ENCODE peak calls at places on chromosome 6, in seven cellular contexts. One of them, this sample, is unnamed.

GRCh38 chr6:149015224-149015876 is 268.5 kb downstream of the UST start:
- DNase-seq in neural progenitor cell: no peak
- DNase-seq in PC-3: peak; percentile 27
- DNase-seq in hepatocyte: no peak
- DNase-seq in MM.1S: no peak
- DNase-seq in HCT116: no peak
- DNase-seq in GM23248: peak; percentile 77
- DNase-seq in this sample: no peak

GRCh38 chr6:125794342-125795137 is 3.8 kb downstream of the NCOA7 start:
- DNase-seq in neural progenitor cell: no peak
- DNase-seq in hepatocyte: no peak
- DNase-seq in MM.1S: no peak
- DNase-seq in HCT116: no peak
- DNase-seq in GM23248: peak; percentile 42
- DNase-seq in PC-3: peak; percentile 54
- DNase-seq in this sample: no peak

GRCh38 chr6:32177182-32177787 is 920 bp upstream of the RNF5 start:
- DNase-seq in MM.1S: peak; percentile 53
- DNase-seq in GM23248: no peak
- DNase-seq in HCT116: no peak
- DNase-seq in PC-3: no peak
- DNase-seq in hepatocyte: peak; percentile 76
- DNase-seq in neural progenitor cell: peak; percentile 83
- DNase-seq in this sample: peak; percentile 85

GRCh38 chr6:147142684-147143245 is 61.5 kb upstream of the STXBP5 start:
- DNase-seq in PC-3: no peak
- DNase-seq in MM.1S: no peak
- DNase-seq in hepatocyte: no peak
- DNase-seq in GM23248: no peak
- DNase-seq in neural progenitor cell: no peak
- DNase-seq in HCT116: no peak
- DNase-seq in this sample: no peak

GRCh38 chr6:161523367-161523766 is 249.5 kb upstream of the AGPAT4 start:
- DNase-seq in MM.1S: no peak
- DNase-seq in HCT116: no peak
- DNase-seq in PC-3: no peak
- DNase-seq in neural progenitor cell: no peak
- DNase-seq in hepatocyte: no peak
- DNase-seq in GM23248: no peak
- DNase-seq in this sample: no peak

GRCh38 chr6:81241126-81241525 is 511.4 kb downstream of the TENT5A start:
- DNase-seq in MM.1S: no peak
- DNase-seq in GM23248: peak; percentile 37
- DNase-seq in neural progenitor cell: no peak
- DNase-seq in PC-3: no peak
- DNase-seq in hepatocyte: no peak
- DNase-seq in HCT116: no peak
- DNase-seq in this sample: no peak

GRCh38 chr6:129748901-129749748 is 39.1 kb upstream of the ARHGAP18 start:
- DNase-seq in hepatocyte: no peak
- DNase-seq in PC-3: peak; percentile 77
- DNase-seq in MM.1S: peak; percentile 53
- DNase-seq in neural progenitor cell: no peak
- DNase-seq in HCT116: peak; percentile 86
- DNase-seq in GM23248: peak; percentile 81
- DNase-seq in this sample: no peak

GRCh38 chr6:26016326-26017275 is 54.0 kb downstream of the TRIM38 start:
- DNase-seq in hepatocyte: no peak
- DNase-seq in HCT116: no peak
- DNase-seq in GM23248: peak; percentile 55
- DNase-seq in neural progenitor cell: no peak
- DNase-seq in PC-3: no peak
- DNase-seq in MM.1S: no peak
- DNase-seq in this sample: no peak

GRCh38 chr6:44966449-44967091 is 361.6 kb upstream of the RUNX2 start:
- DNase-seq in HCT116: peak; percentile 65
- DNase-seq in neural progenitor cell: no peak
- DNase-seq in MM.1S: no peak
- DNase-seq in hepatocyte: no peak
- DNase-seq in GM23248: peak; percentile 54
- DNase-seq in PC-3: peak; percentile 41
- DNase-seq in this sample: no peak

GRCh38 chr6:4813055-4813454 is 36.9 kb downstream of the CDYL start:
- DNase-seq in MM.1S: no peak
- DNase-seq in neural progenitor cell: no peak
- DNase-seq in GM23248: no peak
- DNase-seq in HCT116: no peak
- DNase-seq in PC-3: no peak
- DNase-seq in hepatocyte: no peak
- DNase-seq in this sample: no peak

GRCh38 chr6:140985679-140986275 is 1146.9 kb upstream of the GJE1 start:
- DNase-seq in HCT116: no peak
- DNase-seq in hepatocyte: no peak
- DNase-seq in PC-3: no peak
- DNase-seq in GM23248: no peak
- DNase-seq in MM.1S: no peak
- DNase-seq in neural progenitor cell: no peak
- DNase-seq in this sample: no peak

GRCh38 chr6:7433211-7433610 is 43.6 kb downstream of the RIOK1 start:
- DNase-seq in PC-3: peak; percentile 20
- DNase-seq in neural progenitor cell: no peak
- DNase-seq in MM.1S: no peak
- DNase-seq in HCT116: no peak
- DNase-seq in GM23248: no peak
- DNase-seq in hepatocyte: no peak
- DNase-seq in this sample: no peak

GRCh38 chr6:111890981-111891380 is 17.7 kb upstream of the FYN start:
- DNase-seq in MM.1S: no peak
- DNase-seq in neural progenitor cell: no peak
- DNase-seq in PC-3: no peak
- DNase-seq in GM23248: peak; percentile 64
- DNase-seq in hepatocyte: no peak
- DNase-seq in HCT116: no peak
- DNase-seq in this sample: no peak

GRCh38 chr6:170449231-170449630 is 103.9 kb downstream of the PSMB1 start:
- DNase-seq in MM.1S: no peak
- DNase-seq in GM23248: peak; percentile 35
- DNase-seq in HCT116: no peak
- DNase-seq in neural progenitor cell: no peak
- DNase-seq in PC-3: no peak
- DNase-seq in hepatocyte: no peak
- DNase-seq in this sample: no peak

GRCh38 chr6:107641500-107641931 is 151.6 kb downstream of the SOBP start:
- DNase-seq in hepatocyte: no peak
- DNase-seq in MM.1S: no peak
- DNase-seq in HCT116: no peak
- DNase-seq in GM23248: no peak
- DNase-seq in neural progenitor cell: no peak
- DNase-seq in PC-3: peak; percentile 23
- DNase-seq in this sample: no peak

GRCh38 chr6:32158052-32158451 is 4.1 kb downstream of the PPT2 start:
- DNase-seq in MM.1S: no peak
- DNase-seq in neural progenitor cell: no peak
- DNase-seq in HCT116: no peak
- DNase-seq in GM23248: no peak
- DNase-seq in PC-3: no peak
- DNase-seq in hepatocyte: no peak
- DNase-seq in this sample: no peak

GRCh38 chr6:105793132-105793531 is 293.0 kb upstream of the PRDM1 start:
- DNase-seq in HCT116: no peak
- DNase-seq in PC-3: peak; percentile 15
- DNase-seq in MM.1S: peak; percentile 56
- DNase-seq in GM23248: no peak
- DNase-seq in hepatocyte: no peak
- DNase-seq in neural progenitor cell: no peak
- DNase-seq in this sample: no peak

GRCh38 chr6:170166511-170167122 is 124.3 kb downstream of the DLL1 start:
- DNase-seq in HCT116: no peak
- DNase-seq in PC-3: no peak
- DNase-seq in neural progenitor cell: no peak
- DNase-seq in MM.1S: no peak
- DNase-seq in GM23248: no peak
- DNase-seq in hepatocyte: no peak
- DNase-seq in this sample: no peak

GRCh38 chr6:153167907-153168306 is 36.8 kb upstream of the RGS17 start:
- DNase-seq in hepatocyte: no peak
- DNase-seq in GM23248: no peak
- DNase-seq in neural progenitor cell: no peak
- DNase-seq in HCT116: no peak
- DNase-seq in MM.1S: no peak
- DNase-seq in PC-3: no peak
- DNase-seq in this sample: no peak

GRCh38 chr6:134174790-134175531 is 122.5 kb upstream of the SLC2A12 start:
- DNase-seq in GM23248: peak; percentile 97
- DNase-seq in PC-3: peak; percentile 86
- DNase-seq in neural progenitor cell: peak; percentile 97
- DNase-seq in MM.1S: peak; percentile 92
- DNase-seq in HCT116: peak; percentile 73
- DNase-seq in hepatocyte: peak; percentile 97
- DNase-seq in this sample: peak; percentile 92

DNA sequence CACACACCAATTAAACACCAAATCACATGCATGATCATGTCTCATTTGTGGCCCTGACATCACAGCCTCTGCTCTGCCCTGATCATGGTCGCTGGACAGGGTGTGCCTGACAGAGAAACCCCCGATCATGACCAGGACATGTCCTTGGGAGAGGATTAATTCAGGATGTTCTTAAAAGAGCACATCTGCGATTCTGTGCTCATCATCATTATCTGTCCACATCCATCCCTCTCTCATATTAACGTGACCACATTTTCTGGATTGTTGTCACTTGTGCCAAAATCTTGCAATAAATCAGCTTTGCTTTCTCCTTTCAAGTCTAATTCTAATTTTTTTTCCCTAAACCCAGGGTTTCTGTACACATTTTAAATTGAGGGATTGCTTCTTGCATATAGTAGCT is 7.7 kb upstream of the PBOV1 start:
- DNase-seq in hepatocyte: no peak
- DNase-seq in MM.1S: no peak
- DNase-seq in HCT116: no peak
- DNase-seq in PC-3: no peak
- DNase-seq in neural progenitor cell: no peak
- DNase-seq in GM23248: no peak
- DNase-seq in this sample: no peak
- TF ChIP-seq EZH2 in hepatocyte: no peak
- TF ChIP-seq EZH2 in MM.1S: no peak
- TF ChIP-seq EZH2 in HCT116: no peak
- TF ChIP-seq EZH2 in PC-3: no peak
- TF ChIP-seq EZH2 in neural progenitor cell: no peak
- TF ChIP-seq EZH2 in GM23248: no peak
- TF ChIP-seq EZH2 in this sample: no peak

GRCh38 chr6:158568549-158568948 is 8.7 kb downstream of the TMEM181 start:
- DNase-seq in PC-3: no peak
- DNase-seq in hepatocyte: no peak
- DNase-seq in neural progenitor cell: peak; percentile 29
- DNase-seq in MM.1S: no peak
- DNase-seq in HCT116: no peak
- DNase-seq in GM23248: no peak
- DNase-seq in this sample: no peak
- H4K20me1 ChIP-seq in PC-3: peaks cover 6% of the 10 kb centered on the region
- H4K20me1 ChIP-seq in hepatocyte: peaks cover 36% of the 10 kb centered on the region
- H4K20me1 ChIP-seq in neural progenitor cell: peaks cover 54% of the 10 kb centered on the region
- H4K20me1 ChIP-seq in MM.1S: no peaks in the 10 kb centered on the region
- H4K20me1 ChIP-seq in HCT116: no peaks in the 10 kb centered on the region
- H4K20me1 ChIP-seq in GM23248: no peaks in the 10 kb centered on the region
- H4K20me1 ChIP-seq in this sample: peaks cover 28% of the 10 kb centered on the region

GRCh38 chr6:12785301-12785700 is 68.7 kb downstream of the PHACTR1 start:
- DNase-seq in neural progenitor cell: no peak
- DNase-seq in hepatocyte: peak; percentile 21
- DNase-seq in PC-3: peak; percentile 62
- DNase-seq in GM23248: no peak
- DNase-seq in MM.1S: no peak
- DNase-seq in HCT116: no peak
- DNase-seq in this sample: no peak

GRCh38 chr6:12785921-12786320 is 69.4 kb downstream of the PHACTR1 start:
- DNase-seq in MM.1S: no peak
- DNase-seq in PC-3: no peak
- DNase-seq in HCT116: no peak
- DNase-seq in neural progenitor cell: no peak
- DNase-seq in GM23248: no peak
- DNase-seq in hepatocyte: no peak
- DNase-seq in this sample: no peak

GRCh38 chr6:12776291-12776690 is 59.7 kb downstream of the PHACTR1 start:
- DNase-seq in hepatocyte: no peak
- DNase-seq in HCT116: no peak
- DNase-seq in neural progenitor cell: no peak
- DNase-seq in GM23248: no peak
- DNase-seq in PC-3: no peak
- DNase-seq in MM.1S: no peak
- DNase-seq in this sample: peak; percentile 59

DNA sequence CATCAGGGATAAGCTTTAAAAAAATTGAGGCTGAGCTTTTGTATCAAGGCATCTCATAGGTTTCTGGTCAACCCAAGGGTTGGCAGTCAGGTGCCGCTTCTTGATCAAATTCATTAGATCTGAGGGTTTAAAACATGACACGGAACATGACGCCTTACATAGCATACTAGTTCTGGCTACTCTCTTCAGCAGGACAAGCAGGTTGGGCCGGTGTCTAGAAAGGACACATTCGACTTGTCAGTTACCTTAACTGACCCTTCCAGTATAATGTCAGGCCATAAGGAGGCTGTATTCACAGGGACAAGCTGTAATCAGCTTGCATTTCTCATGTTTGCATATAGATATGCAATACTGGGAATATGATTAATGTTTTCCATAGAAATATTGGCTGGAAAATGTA is 65.6 kb downstream of the PHACTR1 start:
- DNase-seq in MM.1S: no peak
- DNase-seq in hepatocyte: no peak
- DNase-seq in HCT116: no peak
- DNase-seq in GM23248: no peak
- DNase-seq in neural progenitor cell: no peak
- DNase-seq in PC-3: no peak
- DNase-seq in this sample: no peak
- TF ChIP-seq EZH2phosphoT487 in MM.1S: no peak
- TF ChIP-seq EZH2phosphoT487 in hepatocyte: no peak
- TF ChIP-seq EZH2phosphoT487 in HCT116: no peak
- TF ChIP-seq EZH2phosphoT487 in GM23248: no peak
- TF ChIP-seq EZH2phosphoT487 in neural progenitor cell: no peak
- TF ChIP-seq EZH2phosphoT487 in PC-3: no peak
- TF ChIP-seq EZH2phosphoT487 in this sample: no peak

DNA sequence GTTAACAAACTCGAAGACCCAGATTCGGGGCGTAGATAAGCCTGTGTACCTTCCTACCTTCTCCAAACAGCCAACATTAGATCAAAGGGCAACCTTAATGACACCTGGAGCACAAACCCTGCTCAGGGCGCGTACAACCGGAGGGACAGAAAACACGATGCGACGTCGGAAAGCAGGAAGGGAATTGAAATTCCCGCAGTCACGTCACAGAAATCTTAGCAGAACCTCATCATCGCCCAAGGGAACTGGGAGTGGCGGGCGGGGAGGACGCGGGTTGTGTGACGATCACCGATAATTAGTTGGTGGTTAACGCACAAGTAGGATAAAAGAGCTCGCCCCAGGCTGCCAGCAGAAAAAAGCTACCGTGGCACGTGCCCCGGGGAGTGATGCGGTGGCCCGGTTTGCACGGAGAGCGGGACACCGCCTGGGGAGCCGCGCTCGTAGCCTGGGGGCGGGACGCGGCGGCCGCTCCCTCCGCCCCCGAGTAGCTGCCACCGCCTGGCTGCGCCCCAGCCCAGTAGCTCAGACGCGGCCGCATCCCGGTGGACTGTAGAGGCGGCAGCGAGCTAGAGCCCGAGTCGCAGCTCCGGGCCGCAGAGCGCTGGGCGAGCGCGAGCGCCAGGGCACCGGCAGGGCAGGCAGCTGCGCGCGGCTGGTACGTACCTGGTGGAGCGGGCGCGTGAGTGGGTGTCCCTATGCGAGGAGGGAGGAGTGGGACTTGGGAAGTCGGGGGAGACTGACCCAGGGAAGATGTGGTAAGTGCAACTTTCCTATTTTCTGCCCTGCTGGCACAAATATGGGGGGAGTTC is at the start of gene PKIB:
- DNase-seq in PC-3: peak; percentile 82
- DNase-seq in neural progenitor cell: peak; percentile 85
- DNase-seq in hepatocyte: peak; percentile 92
- DNase-seq in GM23248: peak; percentile 86
- DNase-seq in MM.1S: peak; percentile 86
- DNase-seq in HCT116: peak; percentile 75
- DNase-seq in this sample: peak; percentile 91
- TF ChIP-seq EZH2 in PC-3: no peak
- TF ChIP-seq EZH2 in neural progenitor cell: no peak
- TF ChIP-seq EZH2 in hepatocyte: no peak
- TF ChIP-seq EZH2 in GM23248: no peak
- TF ChIP-seq EZH2 in MM.1S: no peak
- TF ChIP-seq EZH2 in HCT116: no peak
- TF ChIP-seq EZH2 in this sample: no peak

This sample was measured in GM23338.